ENCODE peak calls at places on chromosomes 6 and 20, in eight cellular contexts. Y is thyroid gland, T is OCI-LY7, N is progenitor cell of endocrine pancreas, V is PC-9, P is stomach, Q is IMR-90, G is brain microvascular endothelial cell. O is an unnamed sample.

GRCh38 chr6:70764706-70765105 is 97.0 kb downstream of the SMAP1 start:
- DNase-seq in T (no peak), Y (peak), V (no peak), G (no peak), P (no peak), Q (no peak), N (no peak), O (no peak)

GRCh38 chr20:37475258-37475657 is 45.8 kb upstream of the NNAT start:
- DNase-seq in G (no peak), N (no peak), P (no peak), V (no peak), Q (no peak), T (peak), Y (peak), O (no peak)

GRCh38 chr20:4167261-4168004 is 152.1 kb upstream of the RNF24 start:
- DNase-seq in T (no peak), P (no peak), N (peak), G (no peak), Q (no peak), V (no peak), Y (no peak), O (no peak)

GRCh38 chr20:23510000-23510590 is 19.2 kb downstream of the CST8 start:
- DNase-seq in T (no peak), V (no peak), N (no peak), Y (no peak), P (no peak), Q (no peak), G (no peak), O (no peak)

GRCh38 chr20:37095108-37095608 is 639 bp downstream of the RBL1 start:
- DNase-seq in V (no peak), N (no peak), T (peak), P (no peak), Y (no peak), G (no peak), Q (no peak), O (no peak)

GRCh38 chr20:20691477-20691863 is 21.0 kb downstream of the RALGAPA2 start:
- DNase-seq in Q (no peak), P (no peak), T (no peak), Y (no peak), V (no peak), N (no peak), G (no peak), O (no peak)

GRCh38 chr20:39052676-39053075 is 90.5 kb downstream of the DHX35 start:
- DNase-seq in T (no peak), V (no peak), Q (no peak), G (no peak), Y (no peak), P (no peak), N (no peak), O (no peak)

GRCh38 chr6:166611631-166612030 is 15.4 kb downstream of the RPS6KA2 start:
- DNase-seq in Y (no peak), T (no peak), Q (no peak), N (no peak), V (peak), P (no peak), G (no peak), O (no peak)

GRCh38 chr20:41094656-41095055 is 42.7 kb upstream of the PLCG1 start:
- DNase-seq in Y (no peak), Q (peak), N (no peak), T (no peak), G (no peak), V (no peak), P (no peak), O (no peak)

GRCh38 chr6:105748737-105749161 is 337.4 kb upstream of the PRDM1 start:
- DNase-seq in V (no peak), G (peak), Y (peak), T (no peak), Q (peak), P (no peak), N (no peak), O (no peak)

GRCh38 chr6:32984639-32985389 is 16.4 kb downstream of the BRD2 start:
- DNase-seq in G (peak), Y (peak), V (peak), T (peak), P (peak), N (peak), Q (peak), O (peak)

GRCh38 chr6:42406296-42407280 is 45.1 kb downstream of the TRERF1 start:
- DNase-seq in T (no peak), V (no peak), Y (no peak), Q (peak), G (peak), N (no peak), P (no peak), O (no peak)

GRCh38 chr6:43911625-43912577 is 141.9 kb downstream of the VEGFA start:
- DNase-seq in T (no peak), N (no peak), V (no peak), G (no peak), Y (peak), Q (no peak), P (peak), O (no peak)

GRCh38 chr6:14270925-14271791 is 153.6 kb downstream of the CD83 start:
- DNase-seq in T (no peak), P (peak), Q (peak), Y (no peak), N (no peak), V (peak), G (peak), O (peak)

GRCh38 chr6:40543133-40543532 is 44.0 kb downstream of the LRFN2 start:
- DNase-seq in V (no peak), Q (no peak), Y (no peak), T (no peak), P (no peak), N (no peak), G (no peak), O (no peak)

GRCh38 chr6:115969207-115969929 is 91.3 kb downstream of the FRK start:
- DNase-seq in G (peak), V (no peak), Y (no peak), P (no peak), Q (no peak), T (no peak), N (no peak), O (no peak)

GRCh38 chr6:76221525-76221924 is 149.1 kb upstream of the IMPG1 start:
- DNase-seq in Y (no peak), V (no peak), P (no peak), G (no peak), Q (no peak), T (no peak), N (no peak), O (no peak)

GRCh38 chr20:62618622-62619529 is 23.4 kb upstream of the SLCO4A1 start:
- DNase-seq in Q (no peak), Y (no peak), N (no peak), T (peak), V (no peak), G (no peak), P (no peak), O (peak)

GRCh38 chr6:7540595-7540994 is 876 bp upstream of the DSP start:
- DNase-seq in V (peak), N (no peak), G (peak), Q (no peak), Y (peak), P (peak), T (no peak), O (no peak)

GRCh38 chr20:30488941-30489601 is 768.4 kb upstream of the DEFB115 start:
- DNase-seq in N (no peak), G (no peak), V (no peak), P (peak), Y (no peak), T (no peak), Q (no peak), O (no peak)

GRCh38 chr20:32485770-32486248 is 99.3 kb downstream of the NOL4L start:
- DNase-seq in Y (no peak), T (no peak), P (no peak), Q (no peak), N (no peak), V (no peak), G (no peak), O (no peak)

GRCh38 chr6:147192278-147192911 is 11.8 kb upstream of the STXBP5 start:
- DNase-seq in Q (no peak), Y (no peak), N (no peak), G (no peak), T (no peak), P (no peak), V (no peak), O (no peak)

GRCh38 chr20:24650091-24650490 is 180.7 kb downstream of the SYNDIG1 start:
- DNase-seq in Q (peak), T (no peak), P (no peak), G (no peak), N (no peak), V (no peak), Y (no peak), O (no peak)

GRCh38 chr20:51077601-51078000 is 54.7 kb upstream of the KCNG1 start:
- DNase-seq in P (no peak), Y (no peak), G (no peak), Q (no peak), V (no peak), N (no peak), T (no peak), O (no peak)

GRCh38 chr20:25462166-25462565 is 54.7 kb downstream of the GINS1 start:
- DNase-seq in Y (no peak), Q (no peak), V (no peak), N (no peak), G (no peak), P (no peak), T (no peak), O (no peak)

GRCh38 chr6:18062733-18063132 is 59.7 kb downstream of the NHLRC1 start:
- DNase-seq in Y (no peak), Q (peak), G (no peak), T (no peak), P (peak), V (no peak), N (no peak), O (no peak)

GRCh38 chr6:87944541-87944954 is 103.1 kb upstream of the SPACA1 start:
- DNase-seq in Y (peak), V (peak), N (no peak), T (peak), Q (peak), P (peak), G (peak), O (peak)

GRCh38 chr6:33199687-33200233 is 705 bp downstream of the RXRB start:
- DNase-seq in P (peak), Q (peak), G (peak), V (peak), Y (peak), N (no peak), T (peak), O (no peak)

GRCh38 chr6:154928325-154928922 is 66.7 kb upstream of the TIAM2 start:
- DNase-seq in V (peak), N (peak), T (peak), Q (peak), Y (peak), P (peak), G (peak), O (no peak)

GRCh38 chr6:108650325-108650724 is 89.6 kb downstream of the FOXO3 start:
- DNase-seq in G (no peak), T (no peak), P (no peak), N (no peak), Y (no peak), V (no peak), Q (no peak), O (no peak)

GRCh38 chr20:43559588-43559987 is 761 bp downstream of the SGK2 start:
- DNase-seq in N (no peak), Q (no peak), P (peak), T (no peak), Y (no peak), G (no peak), V (no peak), O (no peak)

GRCh38 chr6:147506704-147507114 is 1.8 kb upstream of the SAMD5 start:
- DNase-seq in Q (peak), G (peak), P (peak), T (no peak), Y (peak), V (peak), N (peak), O (peak)

GRCh38 chr6:111050265-111051023 is 36.9 kb upstream of the SLC16A10 start:
- DNase-seq in T (no peak), N (no peak), Y (no peak), V (no peak), P (no peak), G (no peak), Q (no peak), O (no peak)

GRCh38 chr20:38112249-38112942 is 52.7 kb downstream of the TGM2 start:
- DNase-seq in P (no peak), T (no peak), Y (no peak), Q (no peak), G (no peak), V (no peak), N (no peak), O (peak)

GRCh38 chr20:11170565-11170964 is 496.8 kb upstream of the JAG1 start:
- DNase-seq in G (peak), Q (peak), N (no peak), T (no peak), V (no peak), Y (no peak), P (no peak), O (no peak)

GRCh38 chr6:28742668-28743270 is 181.0 kb downstream of the TRIM27 start:
- DNase-seq in V (peak), G (peak), Q (peak), N (no peak), Y (no peak), P (no peak), T (no peak), O (no peak)

DNA sequence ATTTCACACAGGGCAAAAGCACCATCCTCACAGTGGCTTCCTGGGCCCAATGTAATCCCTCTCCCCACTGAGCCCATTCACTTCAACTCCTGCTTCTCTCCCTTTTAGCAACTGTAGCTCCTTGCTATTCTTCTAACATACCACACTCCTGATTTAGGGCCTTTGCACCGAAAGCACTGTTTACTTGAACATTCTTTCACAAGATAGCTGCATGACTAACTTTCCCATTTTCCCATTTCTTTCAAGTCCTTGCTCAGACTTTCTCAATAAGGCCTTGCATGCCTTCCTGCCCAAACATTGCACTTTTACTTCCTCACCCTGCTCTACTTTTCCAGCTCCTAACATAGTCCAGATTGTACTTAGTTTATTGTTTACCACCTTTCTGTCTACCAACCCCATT is 73.0 kb downstream of the SHPRH start:
- DNase-seq in N (no peak), Q (peak), Y (no peak), V (no peak), G (peak), T (no peak), P (no peak), O (no peak)
- TF ChIP-seq CTCF in N (no peak), Q (no peak), Y (no peak), V (no peak), G (no peak), T (no peak), P (no peak), O (no peak)

GRCh38 chr20:297098-297924 is at the start of gene ZCCHC3:
- DNase-seq in Y (peak), G (peak), V (peak), P (peak), Q (peak), T (peak), N (peak), O (peak)
- TF ChIP-seq CTCF in Y (no peak), G (peak), V (no peak), P (peak), Q (peak), T (peak), N (peak), O (peak)

DNA sequence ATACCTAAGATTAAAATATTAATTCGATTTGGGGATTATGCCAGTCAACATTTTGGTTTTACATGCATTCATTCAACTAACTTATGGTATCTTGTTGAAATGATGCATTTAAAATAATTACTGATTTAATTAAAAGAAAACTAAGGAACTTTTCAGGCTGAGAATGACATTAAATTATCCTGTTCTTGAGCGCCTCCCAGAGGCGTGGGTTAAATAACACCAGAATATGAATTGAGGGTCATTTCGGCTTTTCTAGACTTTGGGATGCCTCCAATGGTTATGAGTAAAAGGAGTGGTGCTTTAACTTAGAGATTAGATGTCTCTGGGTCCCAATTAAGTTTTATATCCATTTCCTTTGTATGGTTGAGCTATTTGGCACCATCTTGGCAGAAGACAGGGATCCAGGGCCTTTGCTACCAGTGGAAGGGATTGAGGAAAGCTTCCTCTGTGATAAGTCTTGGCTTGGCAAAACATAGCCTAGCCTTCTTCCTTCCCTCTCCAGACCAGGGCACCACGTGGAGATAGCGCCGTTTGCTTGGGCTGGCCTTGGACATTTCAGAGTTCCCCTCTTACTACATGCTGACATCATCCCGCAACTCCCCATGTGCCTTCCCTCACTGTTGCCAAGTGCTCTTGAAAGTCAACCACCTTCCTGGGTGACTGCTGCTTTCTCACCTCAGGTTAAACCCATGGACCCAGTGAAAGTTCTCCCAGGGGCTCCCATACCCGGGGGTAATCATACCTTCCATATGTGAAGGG is 28.7 kb downstream of the GNAS start:
- DNase-seq in Y (peak), P (no peak), V (no peak), T (no peak), G (no peak), Q (no peak), N (no peak), O (no peak)
- TF ChIP-seq CTCF in Y (no peak), P (no peak), V (peak), T (peak), G (peak), Q (peak), N (no peak), O (no peak)

DNA sequence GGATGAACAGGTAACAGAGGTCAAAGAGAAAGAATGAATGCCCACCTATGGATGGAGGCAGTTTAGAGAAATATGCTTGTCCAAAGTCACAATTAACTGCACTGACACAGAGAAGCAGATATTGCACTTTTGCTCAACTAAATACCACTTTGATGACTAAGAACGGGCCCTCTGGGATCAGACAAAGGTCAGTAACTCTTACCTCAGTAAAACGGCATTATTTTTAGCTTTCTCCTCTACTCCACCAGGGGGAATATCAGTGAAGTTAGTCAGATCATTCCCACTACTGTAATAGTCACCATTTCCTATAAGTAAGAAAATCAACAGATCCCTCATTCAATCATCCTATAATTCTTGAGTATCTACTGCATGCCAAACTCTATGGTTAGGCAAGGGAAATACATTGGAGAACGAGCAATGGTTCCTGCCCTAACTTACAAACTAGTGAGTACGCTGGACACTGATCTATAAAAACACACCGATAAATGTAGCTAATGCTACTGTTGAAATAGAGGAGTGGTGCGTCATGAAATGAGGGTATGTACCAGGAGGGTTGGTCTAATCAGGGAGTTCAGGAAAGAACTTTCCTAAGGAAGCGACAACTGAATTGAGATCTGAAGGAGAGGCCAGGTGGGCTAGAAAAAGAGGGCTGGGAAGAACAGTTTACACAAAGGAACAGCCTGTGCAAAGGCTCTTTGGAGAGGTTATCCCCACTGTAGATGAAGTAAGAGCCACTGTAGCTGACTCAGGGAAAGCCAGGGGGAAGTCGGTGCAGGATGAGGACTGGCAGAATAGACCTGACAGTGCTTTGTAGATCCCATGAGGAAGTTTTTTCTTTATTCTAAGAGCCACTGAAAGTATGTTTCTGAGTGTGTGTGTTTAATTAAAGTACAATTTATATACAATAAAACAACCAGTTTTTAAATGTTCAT is 9.2 kb downstream of the ECI2 start:
- DNase-seq in Y (no peak), N (no peak), T (no peak), P (no peak), V (peak), G (peak), Q (peak), O (no peak)
- TF ChIP-seq CTCF in Y (no peak), N (no peak), T (no peak), P (no peak), V (peak), G (peak), Q (peak), O (peak)

GRCh38 chr6:99821164-99821563 is 172.9 kb downstream of the MCHR2 start:
- DNase-seq in V (no peak), P (no peak), Y (no peak), G (no peak), N (no peak), T (no peak), Q (no peak), O (no peak)

GRCh38 chr6:99819853-99820252 is 174.2 kb downstream of the MCHR2 start:
- DNase-seq in Y (no peak), N (no peak), Q (no peak), P (no peak), T (no peak), V (no peak), G (no peak), O (no peak)

GRCh38 chr6:99818161-99818560 is 175.9 kb downstream of the MCHR2 start:
- DNase-seq in N (no peak), G (no peak), Q (no peak), T (no peak), V (no peak), Y (no peak), P (no peak), O (no peak)

DNA sequence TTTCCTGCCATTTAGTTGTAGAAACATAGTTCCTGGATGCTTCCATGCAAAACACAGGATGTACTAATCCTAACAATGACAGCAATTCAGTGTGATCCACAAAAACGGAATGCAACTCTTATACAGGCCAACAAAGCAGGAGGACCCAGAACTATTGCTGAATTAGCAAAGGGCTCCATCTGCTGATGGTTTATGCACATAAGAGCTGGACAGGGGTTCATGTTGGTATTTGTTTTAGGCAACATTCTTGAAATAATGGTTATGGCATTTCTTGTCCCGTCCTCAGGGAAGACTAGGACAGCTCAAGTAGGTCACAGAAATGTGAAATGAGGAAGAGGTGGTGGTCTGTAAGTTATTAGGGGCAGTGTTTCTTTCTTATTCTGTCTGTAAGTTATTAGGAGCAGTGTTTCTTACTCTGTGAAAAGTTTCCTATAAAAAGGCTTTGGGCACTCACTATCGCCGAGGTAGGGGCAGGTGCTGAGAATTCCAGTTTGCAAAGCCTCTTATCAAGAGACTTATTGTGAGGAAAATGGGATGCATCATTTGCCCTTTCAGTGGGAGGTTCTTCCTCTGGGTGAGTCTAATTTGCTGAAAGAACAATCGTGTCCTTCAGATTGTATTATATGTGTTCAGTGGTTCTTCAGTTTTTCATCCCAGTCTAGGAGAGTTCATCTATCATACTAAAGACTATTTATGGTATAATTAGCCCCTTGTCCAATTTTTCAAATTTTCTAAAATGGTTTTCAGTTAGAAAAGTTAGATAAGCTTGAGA is 171.1 kb downstream of the MCHR2 start:
- DNase-seq in T (peak), Q (peak), G (peak), P (no peak), V (peak), Y (peak), N (no peak), O (no peak)
- TF ChIP-seq CTCF in T (peak), Q (peak), G (peak), P (peak), V (peak), Y (peak), N (peak), O (peak)

GRCh38 chr6:169751242-169752073 is at the start of the genes DYNLT2 and ERMARD:
- DNase-seq in N (peak), G (peak), Y (peak), V (peak), Q (peak), P (peak), T (peak), O (peak)
- TF ChIP-seq CTCF in N (peak), G (peak), Y (peak), V (no peak), Q (peak), P (peak), T (peak), O (peak)

O was measured in psoas muscle.